ENCODE peak calls at places on chromosomes 11 and 22, in four cellular contexts. One of them, this sample, is unnamed.

GRCh38 chr22:19631899-19632670 is 82.2 kb upstream of the SEPTIN5 start:
- DNase-seq in aorta: peak
- DNase-seq in ACHN: peak
- DNase-seq in T-cell: no peak
- DNase-seq in this sample: peak

GRCh38 chr22:46061431-46062231 is 84.7 kb upstream of the WNT7B start:
- DNase-seq in aorta: no peak
- DNase-seq in ACHN: no peak
- DNase-seq in T-cell: no peak
- DNase-seq in this sample: no peak

GRCh38 chr22:46803031-46803880 is 40.8 kb downstream of the TBC1D22A start:
- DNase-seq in aorta: peak
- DNase-seq in ACHN: peak
- DNase-seq in T-cell: peak
- DNase-seq in this sample: peak

GRCh38 chr11:26583550-26583949 is 11.5 kb upstream of the MUC15 start:
- DNase-seq in aorta: no peak
- DNase-seq in ACHN: no peak
- DNase-seq in T-cell: no peak
- DNase-seq in this sample: no peak

GRCh38 chr11:74138021-74138420 is 32.8 kb downstream of the C2CD3 start:
- DNase-seq in aorta: no peak
- DNase-seq in ACHN: peak
- DNase-seq in T-cell: no peak
- DNase-seq in this sample: no peak

GRCh38 chr11:11577932-11578331 is 43.9 kb downstream of the GALNT18 start:
- DNase-seq in aorta: no peak
- DNase-seq in ACHN: no peak
- DNase-seq in T-cell: no peak
- DNase-seq in this sample: no peak

GRCh38 chr11:67410369-67410831 is 5.1 kb upstream of the CARNS1 start:
- DNase-seq in aorta: no peak
- DNase-seq in ACHN: no peak
- DNase-seq in T-cell: no peak
- DNase-seq in this sample: no peak

GRCh38 chr11:42482822-42483221 is 829.0 kb upstream of the API5 start:
- DNase-seq in aorta: no peak
- DNase-seq in ACHN: no peak
- DNase-seq in T-cell: no peak
- DNase-seq in this sample: no peak

GRCh38 chr11:116379185-116379828 is 393.5 kb downstream of the BUD13 start:
- DNase-seq in aorta: no peak
- DNase-seq in ACHN: peak
- DNase-seq in T-cell: no peak
- DNase-seq in this sample: peak

GRCh38 chr11:2666828-2667570 is 32.8 kb downstream of the KCNQ1OT1 start:
- DNase-seq in aorta: peak
- DNase-seq in ACHN: no peak
- DNase-seq in T-cell: no peak
- DNase-seq in this sample: no peak

GRCh38 chr22:19868333-19868732 is 13.7 kb upstream of the GNB1L start:
- DNase-seq in aorta: peak
- DNase-seq in ACHN: no peak
- DNase-seq in T-cell: no peak
- DNase-seq in this sample: no peak

GRCh38 chr11:61815790-61816735 is 740 bp downstream of the FADS1 start:
- DNase-seq in aorta: peak
- DNase-seq in ACHN: peak
- DNase-seq in T-cell: peak
- DNase-seq in this sample: peak

GRCh38 chr11:117052196-117053149 is 45.8 kb downstream of the SIK3 start:
- DNase-seq in aorta: no peak
- DNase-seq in ACHN: no peak
- DNase-seq in T-cell: no peak
- DNase-seq in this sample: no peak

GRCh38 chr22:44710474-44711235 is 8.7 kb downstream of the PRR5 start:
- DNase-seq in aorta: no peak
- DNase-seq in ACHN: no peak
- DNase-seq in T-cell: peak
- DNase-seq in this sample: no peak

GRCh38 chr11:235998-236773 is at the start of gene SIRT3:
- DNase-seq in aorta: peak
- DNase-seq in ACHN: peak
- DNase-seq in T-cell: peak
- DNase-seq in this sample: peak

GRCh38 chr11:33531743-33532181 is 168.9 kb downstream of the C11orf91 start:
- DNase-seq in aorta: no peak
- DNase-seq in ACHN: no peak
- DNase-seq in T-cell: no peak
- DNase-seq in this sample: no peak

GRCh38 chr22:49881856-49882255 is 28.2 kb downstream of the ZBED4 start:
- DNase-seq in aorta: no peak
- DNase-seq in ACHN: no peak
- DNase-seq in T-cell: no peak
- DNase-seq in this sample: no peak

GRCh38 chr22:28843633-28844032 is 39.7 kb upstream of the ZNRF3 start:
- DNase-seq in aorta: no peak
- DNase-seq in ACHN: no peak
- DNase-seq in T-cell: no peak
- DNase-seq in this sample: no peak

This sample was measured in OCI-M1.